ENCODE peak calls at places on chromosomes 1 and 21, in six cellular contexts. One of them, this sample, is unnamed. For H3K4me1, the result is how much of the 10 kb centered on the place peaks cover.

GRCh38 chr1:234724517-234725176 is 114.7 kb upstream of the IRF2BP2 start:
- DNase-seq in uterus: peak
- DNase-seq in neural progenitor cell: peak
- DNase-seq in psoas muscle: peak
- DNase-seq in effector memory CD4-positive, alpha-beta T cell: no peak
- DNase-seq in iPS DF 6.9: no peak
- DNase-seq in this sample: peak

GRCh38 chr1:189929501-189930099 is 548.1 kb downstream of the BRINP3 start:
- DNase-seq in uterus: no peak
- DNase-seq in neural progenitor cell: no peak
- DNase-seq in psoas muscle: no peak
- DNase-seq in effector memory CD4-positive, alpha-beta T cell: no peak
- DNase-seq in iPS DF 6.9: no peak
- DNase-seq in this sample: no peak

GRCh38 chr1:189606795-189607476 is 870.7 kb downstream of the BRINP3 start:
- DNase-seq in uterus: no peak
- DNase-seq in neural progenitor cell: no peak
- DNase-seq in psoas muscle: no peak
- DNase-seq in effector memory CD4-positive, alpha-beta T cell: no peak
- DNase-seq in iPS DF 6.9: no peak
- DNase-seq in this sample: no peak

GRCh38 chr1:53369034-53369750 is 41.3 kb upstream of the LRP8 start:
- DNase-seq in uterus: peak
- DNase-seq in neural progenitor cell: peak
- DNase-seq in psoas muscle: no peak
- DNase-seq in effector memory CD4-positive, alpha-beta T cell: no peak
- DNase-seq in iPS DF 6.9: no peak
- DNase-seq in this sample: no peak

GRCh38 chr1:204261746-204262505 is 48.1 kb upstream of the GOLT1A start:
- DNase-seq in uterus: no peak
- DNase-seq in neural progenitor cell: no peak
- DNase-seq in psoas muscle: no peak
- DNase-seq in effector memory CD4-positive, alpha-beta T cell: no peak
- DNase-seq in iPS DF 6.9: no peak
- DNase-seq in this sample: no peak

GRCh38 chr1:227362039-227362438 is 43.7 kb upstream of the CDC42BPA start:
- DNase-seq in uterus: no peak
- DNase-seq in neural progenitor cell: no peak
- DNase-seq in psoas muscle: no peak
- DNase-seq in effector memory CD4-positive, alpha-beta T cell: no peak
- DNase-seq in iPS DF 6.9: no peak
- DNase-seq in this sample: no peak

GRCh38 chr21:32916522-32917099 is 109.1 kb upstream of the OLIG2 start:
- DNase-seq in uterus: no peak
- DNase-seq in neural progenitor cell: no peak
- DNase-seq in psoas muscle: no peak
- DNase-seq in effector memory CD4-positive, alpha-beta T cell: no peak
- DNase-seq in iPS DF 6.9: no peak
- DNase-seq in this sample: no peak

GRCh38 chr1:228034954-228035837 is 28.4 kb downstream of the WNT3A start:
- DNase-seq in uterus: no peak
- DNase-seq in neural progenitor cell: no peak
- DNase-seq in psoas muscle: peak
- DNase-seq in effector memory CD4-positive, alpha-beta T cell: no peak
- DNase-seq in iPS DF 6.9: no peak
- DNase-seq in this sample: no peak

GRCh38 chr21:38913120-38913975 is 107.6 kb downstream of the ETS2 start:
- DNase-seq in uterus: peak
- DNase-seq in neural progenitor cell: peak
- DNase-seq in psoas muscle: peak
- DNase-seq in effector memory CD4-positive, alpha-beta T cell: no peak
- DNase-seq in iPS DF 6.9: no peak
- DNase-seq in this sample: peak

GRCh38 chr1:24541711-24542346 is 14.1 kb upstream of the NCMAP start:
- DNase-seq in uterus: no peak
- DNase-seq in neural progenitor cell: peak
- DNase-seq in psoas muscle: no peak
- DNase-seq in effector memory CD4-positive, alpha-beta T cell: no peak
- DNase-seq in iPS DF 6.9: no peak
- DNase-seq in this sample: no peak

GRCh38 chr1:8567146-8567545 is 249.2 kb downstream of the SLC45A1 start:
- DNase-seq in uterus: no peak
- DNase-seq in neural progenitor cell: no peak
- DNase-seq in psoas muscle: no peak
- DNase-seq in effector memory CD4-positive, alpha-beta T cell: no peak
- DNase-seq in iPS DF 6.9: no peak
- DNase-seq in this sample: no peak

GRCh38 chr1:160149706-160150105 is 1.7 kb upstream of the ATP1A4 start:
- DNase-seq in uterus: no peak
- DNase-seq in neural progenitor cell: no peak
- DNase-seq in psoas muscle: no peak
- DNase-seq in effector memory CD4-positive, alpha-beta T cell: no peak
- DNase-seq in iPS DF 6.9: no peak
- DNase-seq in this sample: no peak

GRCh38 chr21:22076471-22076870 is 1078.3 kb downstream of the NCAM2 start:
- DNase-seq in uterus: no peak
- DNase-seq in neural progenitor cell: peak
- DNase-seq in psoas muscle: no peak
- DNase-seq in effector memory CD4-positive, alpha-beta T cell: no peak
- DNase-seq in iPS DF 6.9: no peak
- DNase-seq in this sample: no peak

GRCh38 chr21:34795152-34796141 is 126.7 kb downstream of the CLIC6 start:
- DNase-seq in uterus: no peak
- DNase-seq in neural progenitor cell: no peak
- DNase-seq in psoas muscle: peak
- DNase-seq in effector memory CD4-positive, alpha-beta T cell: no peak
- DNase-seq in iPS DF 6.9: no peak
- DNase-seq in this sample: no peak

GRCh38 chr1:22117851-22118250 is 25.0 kb downstream of the WNT4 start:
- DNase-seq in uterus: peak
- DNase-seq in neural progenitor cell: no peak
- DNase-seq in psoas muscle: no peak
- DNase-seq in effector memory CD4-positive, alpha-beta T cell: no peak
- DNase-seq in iPS DF 6.9: no peak
- DNase-seq in this sample: no peak
- H3K4me1 ChIP-seq in uterus: under half
- H3K4me1 ChIP-seq in neural progenitor cell: under half
- H3K4me1 ChIP-seq in psoas muscle: under half
- H3K4me1 ChIP-seq in effector memory CD4-positive, alpha-beta T cell: under half
- H3K4me1 ChIP-seq in iPS DF 6.9: under half
- H3K4me1 ChIP-seq in this sample: half or more

GRCh38 chr1:2479618-2480017 is 3.5 kb downstream of the PLCH2 start:
- DNase-seq in uterus: no peak
- DNase-seq in neural progenitor cell: no peak
- DNase-seq in psoas muscle: no peak
- DNase-seq in effector memory CD4-positive, alpha-beta T cell: no peak
- DNase-seq in iPS DF 6.9: no peak
- DNase-seq in this sample: no peak
- H3K27ac ChIP-seq in uterus: no peak
- H3K27ac ChIP-seq in neural progenitor cell: no peak
- H3K27ac ChIP-seq in psoas muscle: no peak
- H3K27ac ChIP-seq in effector memory CD4-positive, alpha-beta T cell: no peak
- H3K27ac ChIP-seq in iPS DF 6.9: no peak
- H3K27ac ChIP-seq in this sample: no peak

GRCh38 chr1:157966034-157966671 is 27.3 kb upstream of the KIRREL1 start:
- DNase-seq in uterus: peak
- DNase-seq in neural progenitor cell: no peak
- DNase-seq in psoas muscle: no peak
- DNase-seq in effector memory CD4-positive, alpha-beta T cell: no peak
- DNase-seq in iPS DF 6.9: no peak
- DNase-seq in this sample: no peak
- H3K4me1 ChIP-seq in uterus: under half
- H3K4me1 ChIP-seq in neural progenitor cell: under half
- H3K4me1 ChIP-seq in psoas muscle: under half
- H3K4me1 ChIP-seq in effector memory CD4-positive, alpha-beta T cell: under half
- H3K4me1 ChIP-seq in iPS DF 6.9: under half
- H3K4me1 ChIP-seq in this sample: under half

DNA sequence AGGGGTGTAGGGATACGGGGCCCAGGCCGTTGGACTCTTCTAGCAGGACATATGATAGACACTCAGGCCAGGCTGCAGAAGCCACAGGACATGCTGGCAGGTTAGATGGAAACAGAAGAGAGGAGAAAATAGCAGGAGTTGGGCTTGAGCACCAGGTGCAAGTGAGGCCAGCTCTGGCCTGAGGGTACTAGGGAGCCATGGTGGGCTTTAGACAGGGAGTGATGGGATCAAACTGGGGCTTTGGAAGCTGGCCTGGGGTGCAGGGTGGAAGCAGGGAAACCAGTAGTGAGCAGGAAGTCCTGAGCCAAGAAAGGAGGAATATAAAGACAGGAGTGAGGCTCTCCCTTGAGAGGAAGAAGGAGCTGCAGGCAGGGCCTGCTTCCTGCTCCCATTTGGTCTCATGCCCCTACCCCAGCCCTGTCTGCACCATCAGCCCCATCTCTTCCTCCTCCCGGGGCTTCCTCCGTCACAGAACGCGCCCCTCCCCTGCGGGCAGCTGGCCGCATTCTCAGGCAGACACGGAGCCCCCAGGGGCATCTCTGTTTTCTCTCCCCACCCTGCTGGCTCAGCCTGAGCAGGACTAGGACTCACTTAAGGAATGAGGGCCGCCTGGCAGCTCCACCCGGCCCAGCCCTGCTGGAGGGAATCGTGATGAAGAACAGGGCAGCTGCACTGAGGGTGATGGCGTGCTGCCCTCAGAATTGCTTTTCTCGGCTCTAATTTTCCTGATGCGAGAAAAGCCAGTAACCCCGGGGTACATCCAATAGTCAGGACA is 165.5 kb upstream of the TMEM51 start:
- DNase-seq in uterus: peak
- DNase-seq in neural progenitor cell: no peak
- DNase-seq in psoas muscle: peak
- DNase-seq in effector memory CD4-positive, alpha-beta T cell: no peak
- DNase-seq in iPS DF 6.9: no peak
- DNase-seq in this sample: peak
- H3K27ac ChIP-seq in uterus: no peak
- H3K27ac ChIP-seq in neural progenitor cell: no peak
- H3K27ac ChIP-seq in psoas muscle: no peak
- H3K27ac ChIP-seq in effector memory CD4-positive, alpha-beta T cell: no peak
- H3K27ac ChIP-seq in iPS DF 6.9: no peak
- H3K27ac ChIP-seq in this sample: no peak

GRCh38 chr1:152179566-152179965 is 20.5 kb upstream of the RPTN start:
- DNase-seq in uterus: no peak
- DNase-seq in neural progenitor cell: no peak
- DNase-seq in psoas muscle: no peak
- DNase-seq in effector memory CD4-positive, alpha-beta T cell: no peak
- DNase-seq in iPS DF 6.9: no peak
- DNase-seq in this sample: no peak

GRCh38 chr1:152186556-152187285 is 27.7 kb upstream of the RPTN start:
- DNase-seq in uterus: no peak
- DNase-seq in neural progenitor cell: no peak
- DNase-seq in psoas muscle: no peak
- DNase-seq in effector memory CD4-positive, alpha-beta T cell: no peak
- DNase-seq in iPS DF 6.9: no peak
- DNase-seq in this sample: no peak

GRCh38 chr1:152185544-152186391 is 26.7 kb upstream of the RPTN start:
- DNase-seq in uterus: no peak
- DNase-seq in neural progenitor cell: peak
- DNase-seq in psoas muscle: no peak
- DNase-seq in effector memory CD4-positive, alpha-beta T cell: peak
- DNase-seq in iPS DF 6.9: no peak
- DNase-seq in this sample: no peak

GRCh38 chr1:152182942-152183341 is 23.9 kb upstream of the RPTN start:
- DNase-seq in uterus: no peak
- DNase-seq in neural progenitor cell: no peak
- DNase-seq in psoas muscle: no peak
- DNase-seq in effector memory CD4-positive, alpha-beta T cell: no peak
- DNase-seq in iPS DF 6.9: no peak
- DNase-seq in this sample: no peak

GRCh38 chr1:152182431-152182830 is 23.4 kb upstream of the RPTN start:
- DNase-seq in uterus: no peak
- DNase-seq in neural progenitor cell: no peak
- DNase-seq in psoas muscle: no peak
- DNase-seq in effector memory CD4-positive, alpha-beta T cell: no peak
- DNase-seq in iPS DF 6.9: no peak
- DNase-seq in this sample: no peak
- H3K4me1 ChIP-seq in uterus: under half
- H3K4me1 ChIP-seq in neural progenitor cell: under half
- H3K4me1 ChIP-seq in psoas muscle: under half
- H3K4me1 ChIP-seq in effector memory CD4-positive, alpha-beta T cell: under half
- H3K4me1 ChIP-seq in iPS DF 6.9: under half
- H3K4me1 ChIP-seq in this sample: under half

GRCh38 chr1:223109581-223110026 is 33.4 kb downstream of the TLR5 start:
- DNase-seq in uterus: no peak
- DNase-seq in neural progenitor cell: no peak
- DNase-seq in psoas muscle: no peak
- DNase-seq in effector memory CD4-positive, alpha-beta T cell: no peak
- DNase-seq in iPS DF 6.9: no peak
- DNase-seq in this sample: no peak

GRCh38 chr1:223110963-223111362 is 32.1 kb downstream of the TLR5 start:
- DNase-seq in uterus: no peak
- DNase-seq in neural progenitor cell: no peak
- DNase-seq in psoas muscle: no peak
- DNase-seq in effector memory CD4-positive, alpha-beta T cell: no peak
- DNase-seq in iPS DF 6.9: no peak
- DNase-seq in this sample: no peak

GRCh38 chr1:223116950-223117349 is 26.1 kb downstream of the TLR5 start:
- DNase-seq in uterus: no peak
- DNase-seq in neural progenitor cell: no peak
- DNase-seq in psoas muscle: no peak
- DNase-seq in effector memory CD4-positive, alpha-beta T cell: no peak
- DNase-seq in iPS DF 6.9: no peak
- DNase-seq in this sample: no peak

DNA sequence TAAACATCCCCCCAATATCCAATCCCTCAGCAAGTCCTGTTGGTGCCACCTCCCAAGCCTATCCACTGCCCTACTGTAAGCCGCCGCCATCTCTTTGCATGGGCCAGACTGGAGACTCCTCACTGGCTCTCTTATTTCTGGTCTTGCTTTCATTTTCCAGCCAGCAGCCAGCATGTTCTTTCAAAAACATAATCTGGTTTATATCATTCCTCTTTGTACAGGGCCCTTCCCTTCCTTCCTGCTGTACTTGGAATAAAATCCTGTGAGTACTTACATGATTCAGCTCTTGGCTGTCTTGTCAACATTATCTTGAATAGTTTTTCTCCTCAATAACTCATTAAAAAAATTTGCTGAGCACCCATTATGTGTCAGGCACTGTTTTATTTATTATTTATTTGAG is 28.2 kb downstream of the TLR5 start:
- DNase-seq in uterus: peak
- DNase-seq in neural progenitor cell: no peak
- DNase-seq in psoas muscle: no peak
- DNase-seq in effector memory CD4-positive, alpha-beta T cell: no peak
- DNase-seq in iPS DF 6.9: no peak
- DNase-seq in this sample: no peak
- H3K27ac ChIP-seq in uterus: peak
- H3K27ac ChIP-seq in neural progenitor cell: no peak
- H3K27ac ChIP-seq in psoas muscle: peak
- H3K27ac ChIP-seq in effector memory CD4-positive, alpha-beta T cell: no peak
- H3K27ac ChIP-seq in iPS DF 6.9: no peak
- H3K27ac ChIP-seq in this sample: peak

GRCh38 chr21:26641062-26641461 is 68.0 kb upstream of the CYYR1 start:
- DNase-seq in uterus: no peak
- DNase-seq in neural progenitor cell: no peak
- DNase-seq in psoas muscle: no peak
- DNase-seq in effector memory CD4-positive, alpha-beta T cell: no peak
- DNase-seq in iPS DF 6.9: no peak
- DNase-seq in this sample: no peak
- H3K4me1 ChIP-seq in uterus: under half
- H3K4me1 ChIP-seq in neural progenitor cell: under half
- H3K4me1 ChIP-seq in psoas muscle: under half
- H3K4me1 ChIP-seq in effector memory CD4-positive, alpha-beta T cell: under half
- H3K4me1 ChIP-seq in iPS DF 6.9: under half
- H3K4me1 ChIP-seq in this sample: under half

This sample was measured in left ventricle myocardium inferior.